ENCODE peak calls at places on chromosome 16, in seven cellular contexts. M is coronary artery; T is psoas muscle; J is tibial nerve; I is RWPE2; F is body of pancreas; E is effector memory CD4-positive, alpha-beta T cell. C is an unnamed sample.

GRCh38 chr16:30609002-30609927 is 924 bp downstream of the ZNF689 start:
- DNase-seq in M (peak; percentile 76), T (peak; percentile 80), J (peak; percentile 14), I (no peak), F (peak; percentile 52), E (no peak), C (no peak)

GRCh38 chr16:87701505-87701921 is 64.3 kb downstream of the KLHDC4 start:
- DNase-seq in M (no peak), T (no peak), J (no peak), I (no peak), F (no peak), E (no peak), C (no peak)

GRCh38 chr16:54285414-54286066 is 1.0 kb downstream of the IRX3 start:
- DNase-seq in M (no peak), T (peak; percentile 69), J (no peak), I (peak; percentile 66), F (no peak), E (no peak), C (no peak)

GRCh38 chr16:11232852-11233726 is 22.9 kb downstream of the SOCS1 start:
- DNase-seq in M (no peak), T (peak; percentile 66), J (no peak), I (no peak), F (peak; percentile 51), E (peak; percentile 72), C (peak; percentile 85)

GRCh38 chr16:15055141-15056053 is 477 bp downstream of the NTAN1 start:
- DNase-seq in M (peak; percentile 82), T (peak; percentile 82), J (no peak), I (no peak), F (peak; percentile 45), E (no peak), C (no peak)

GRCh38 chr16:27426423-27427408 is 24.7 kb downstream of the IL21R start:
- DNase-seq in M (peak; percentile 45), T (no peak), J (peak; percentile 18), I (no peak), F (peak; percentile 58), E (peak; percentile 57), C (peak; percentile 35)

GRCh38 chr16:88286301-88286923 is 96.3 kb upstream of the ZNF469 start:
- DNase-seq in M (no peak), T (no peak), J (no peak), I (peak; percentile 44), F (no peak), E (no peak), C (no peak)

GRCh38 chr16:75065149-75065807 is 51.3 kb downstream of the LDHD start:
- DNase-seq in M (no peak), T (no peak), J (no peak), I (no peak), F (no peak), E (no peak), C (peak; percentile 21)

GRCh38 chr16:57981636-57982035 is 10.7 kb upstream of the CNGB1 start:
- DNase-seq in M (no peak), T (no peak), J (no peak), I (no peak), F (no peak), E (no peak), C (no peak)

GRCh38 chr16:57349212-57350031 is 9.2 kb upstream of the CCL22 start:
- DNase-seq in M (no peak), T (no peak), J (no peak), I (no peak), F (no peak), E (no peak), C (peak; percentile 18)

GRCh38 chr16:20153444-20153843 is 79.8 kb upstream of the GPR139 start:
- DNase-seq in M (no peak), T (no peak), J (no peak), I (no peak), F (no peak), E (no peak), C (no peak)

GRCh38 chr16:65579050-65579449 is 457.2 kb upstream of the CDH11 start:
- DNase-seq in M (no peak), T (no peak), J (no peak), I (no peak), F (no peak), E (no peak), C (no peak)

GRCh38 chr16:88705746-88706287 is 391 bp downstream of the RNF166 start:
- DNase-seq in M (no peak), T (no peak), J (no peak), I (no peak), F (no peak), E (no peak), C (no peak)

GRCh38 chr16:12089492-12090161 is 113.1 kb downstream of the SNX29 start:
- DNase-seq in M (no peak), T (no peak), J (no peak), I (peak; percentile 54), F (peak; percentile 34), E (no peak), C (peak; percentile 52)

GRCh38 chr16:55056585-55057520 is 126.2 kb downstream of the IRX5 start:
- DNase-seq in M (no peak), T (no peak), J (no peak), I (no peak), F (no peak), E (no peak), C (no peak)

GRCh38 chr16:31472559-31473203 is 729 bp downstream of the TGFB1I1 start:
- DNase-seq in M (peak; percentile 97), T (peak; percentile 94), J (peak; percentile 84), I (peak; percentile 93), F (peak; percentile 78), E (no peak), C (no peak)

GRCh38 chr16:3112058-3112880 is at the start of gene ZNF205:
- DNase-seq in M (no peak), T (peak; percentile 77), J (peak; percentile 67), I (no peak), F (peak; percentile 86), E (no peak), C (no peak)

GRCh38 chr16:86218479-86219170 is 291.7 kb upstream of the FOXF1 start:
- DNase-seq in M (no peak), T (no peak), J (no peak), I (peak; percentile 15), F (no peak), E (no peak), C (no peak)

GRCh38 chr16:77213542-77214108 is 14.4 kb downstream of the SYCE1L start:
- DNase-seq in M (no peak), T (no peak), J (no peak), I (peak; percentile 93), F (no peak), E (no peak), C (no peak)

GRCh38 chr16:65094009-65094408 is 27.9 kb downstream of the CDH11 start:
- DNase-seq in M (no peak), T (no peak), J (no peak), I (no peak), F (no peak), E (no peak), C (no peak)

GRCh38 chr16:87499189-87499486 is 6.3 kb upstream of the ZCCHC14 start:
- DNase-seq in M (no peak), T (no peak), J (no peak), I (no peak), F (no peak), E (no peak), C (no peak)

GRCh38 chr16:56909484-56910113 is 22.3 kb upstream of the HERPUD1 start:
- DNase-seq in M (no peak), T (no peak), J (no peak), I (no peak), F (no peak), E (no peak), C (no peak)

GRCh38 chr16:84983308-84983707 is 28.0 kb downstream of the ZDHHC7 start:
- DNase-seq in M (no peak), T (no peak), J (no peak), I (no peak), F (peak; percentile 56), E (no peak), C (no peak)
- H3K27ac ChIP-seq in M (no peak overlapping the region), T (peak overlapping the region; percentile 86), J (peak overlapping the region; percentile 71), I (peak overlapping the region; percentile 97), F (peak overlapping the region; percentile 60), E (no peak overlapping the region), C (no peak overlapping the region)

DNA sequence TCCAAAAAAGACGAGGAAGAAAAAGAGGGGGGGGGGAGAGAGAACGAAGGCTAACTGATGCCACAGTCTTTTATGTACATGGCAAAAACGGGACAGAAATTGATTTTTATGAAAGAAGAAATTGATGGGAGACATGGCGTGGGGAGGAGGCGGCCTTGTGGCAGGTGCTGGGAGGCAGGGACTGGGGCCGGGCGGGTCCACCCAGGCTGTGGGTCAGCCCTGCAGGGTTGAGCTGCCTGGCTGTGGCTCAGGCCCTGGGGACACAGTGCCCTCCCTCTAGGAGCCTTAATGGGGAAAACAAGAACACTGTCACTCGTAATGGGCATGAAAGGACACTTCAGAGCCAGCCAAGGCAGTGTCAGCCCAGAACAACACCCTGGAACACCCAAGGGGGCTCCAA is 34.8 kb downstream of the SNX20 start:
- DNase-seq in M (no peak), T (no peak), J (no peak), I (no peak), F (no peak), E (no peak), C (no peak)
- H3K27ac ChIP-seq in M (no peak overlapping the region), T (no peak overlapping the region), J (no peak overlapping the region), I (no peak overlapping the region), F (no peak overlapping the region), E (no peak overlapping the region), C (no peak overlapping the region)

DNA sequence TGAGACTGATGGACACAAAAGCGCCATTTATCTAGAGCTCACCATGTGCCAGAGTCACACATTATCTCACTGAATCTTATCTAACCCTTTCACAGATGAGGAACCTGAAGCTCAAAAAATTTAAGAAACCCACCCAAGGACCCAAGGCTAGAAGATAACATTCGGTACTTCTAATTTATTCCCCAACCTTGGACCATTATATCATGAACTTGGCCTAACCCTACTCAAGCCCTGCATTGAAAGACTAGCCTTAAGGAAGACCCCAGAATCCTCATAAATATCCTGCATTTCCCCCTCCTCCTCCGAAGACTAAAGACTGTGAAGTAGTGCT is 548 bp upstream of the DYNC1LI2 start:
- DNase-seq in M (no peak), T (no peak), J (no peak), I (no peak), F (no peak), E (no peak), C (no peak)
- H3K27ac ChIP-seq in M (peak overlapping the region; percentile 96), T (peak overlapping the region; percentile 88), J (peak overlapping the region; percentile 96), I (peak overlapping the region; percentile 59), F (peak overlapping the region; percentile 79), E (peak overlapping the region; percentile 70), C (peak overlapping the region; percentile 91)

DNA sequence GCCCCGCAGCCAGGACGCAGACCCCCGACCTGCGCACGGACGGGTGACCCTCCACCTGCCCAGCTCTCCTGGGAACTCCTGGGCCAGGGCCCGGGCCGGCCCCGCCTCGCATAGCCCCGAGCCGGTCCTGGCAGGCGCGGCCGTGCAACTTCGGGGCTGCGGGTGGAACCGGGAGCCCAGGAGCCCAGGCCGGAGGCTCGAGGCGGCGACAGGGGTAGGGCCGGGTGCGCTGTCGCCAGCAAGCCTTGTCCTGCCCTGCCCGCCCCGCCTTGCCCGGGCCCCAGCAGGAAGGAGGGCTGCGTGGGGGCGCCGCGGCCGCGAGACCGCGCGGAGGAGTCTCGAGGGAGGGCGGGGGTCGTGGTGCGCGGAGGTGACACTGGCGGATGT is 412 bp downstream of the LMF1 start:
- DNase-seq in M (no peak), T (no peak), J (no peak), I (no peak), F (no peak), E (no peak), C (no peak)
- H3K27ac ChIP-seq in M (peak overlapping the region; percentile 15), T (peak overlapping the region; percentile 86), J (peak overlapping the region; percentile 67), I (peak overlapping the region; percentile 43), F (peak overlapping the region; percentile 81), E (peak overlapping the region; percentile 77), C (peak overlapping the region; percentile 82)

GRCh38 chr16:60091076-60091475 is 1357.0 kb upstream of the GOT2 start:
- DNase-seq in M (no peak), T (no peak), J (no peak), I (no peak), F (no peak), E (no peak), C (no peak)
- H3K27ac ChIP-seq in M (no peak overlapping the region), T (no peak overlapping the region), J (no peak overlapping the region), I (peak overlapping the region; percentile 27), F (no peak overlapping the region), E (no peak overlapping the region), C (no peak overlapping the region)

C was measured in naive thymus-derived CD4-positive, alpha-beta T cell.